ENCODE peak calls at places on chromosomes 16 and 17, in five cellular contexts. One of them, this sample, is unnamed.
A peak's percentile ranks its signal among the peaks of the same experiment; 100 is the strongest.

GRCh38 chr17:68457168-68457538 is at the start of gene WIPI1:
- DNase-seq in SW480: no peak
- DNase-seq in coronary artery: peak; percentile 86
- DNase-seq in Right ventricle myocardium superior: no peak
- DNase-seq in astrocyte of the hippocampus: no peak
- DNase-seq in this sample: no peak

GRCh38 chr17:17847102-17847501 is 10.3 kb upstream of the SREBF1 start:
- DNase-seq in SW480: no peak
- DNase-seq in coronary artery: no peak
- DNase-seq in Right ventricle myocardium superior: no peak
- DNase-seq in astrocyte of the hippocampus: no peak
- DNase-seq in this sample: no peak

GRCh38 chr17:32920293-32920692 is 7.7 kb upstream of the TMEM98 start:
- DNase-seq in SW480: no peak
- DNase-seq in coronary artery: no peak
- DNase-seq in Right ventricle myocardium superior: no peak
- DNase-seq in astrocyte of the hippocampus: no peak
- DNase-seq in this sample: no peak

GRCh38 chr16:29804020-29804419 is 2.3 kb upstream of the MAZ start:
- DNase-seq in SW480: no peak
- DNase-seq in coronary artery: no peak
- DNase-seq in Right ventricle myocardium superior: no peak
- DNase-seq in astrocyte of the hippocampus: no peak
- DNase-seq in this sample: no peak

GRCh38 chr17:65677932-65678331 is 116.5 kb upstream of the AXIN2 start:
- DNase-seq in SW480: peak; percentile 58
- DNase-seq in coronary artery: no peak
- DNase-seq in Right ventricle myocardium superior: no peak
- DNase-seq in astrocyte of the hippocampus: no peak
- DNase-seq in this sample: no peak

GRCh38 chr16:19167710-19168172 is 299 bp upstream of the SYT17 start:
- DNase-seq in SW480: peak; percentile 79
- DNase-seq in coronary artery: no peak
- DNase-seq in Right ventricle myocardium superior: peak; percentile 78
- DNase-seq in astrocyte of the hippocampus: peak; percentile 93
- DNase-seq in this sample: peak; percentile 93

GRCh38 chr16:67917140-67917851 is 14.4 kb downstream of the CTRL start:
- DNase-seq in SW480: no peak
- DNase-seq in coronary artery: no peak
- DNase-seq in Right ventricle myocardium superior: peak; percentile 72
- DNase-seq in astrocyte of the hippocampus: peak; percentile 60
- DNase-seq in this sample: no peak

GRCh38 chr16:610513-611381 is 20.0 kb upstream of the WFIKKN1 start:
- DNase-seq in SW480: no peak
- DNase-seq in coronary artery: no peak
- DNase-seq in Right ventricle myocardium superior: no peak
- DNase-seq in astrocyte of the hippocampus: peak; percentile 49
- DNase-seq in this sample: peak; percentile 51

GRCh38 chr17:60656499-60656898 is 21.2 kb upstream of the BCAS3 start:
- DNase-seq in SW480: no peak
- DNase-seq in coronary artery: no peak
- DNase-seq in Right ventricle myocardium superior: no peak
- DNase-seq in astrocyte of the hippocampus: no peak
- DNase-seq in this sample: no peak

GRCh38 chr17:18328643-18329204 is 13.6 kb downstream of the SMCR8 start:
- DNase-seq in SW480: no peak
- DNase-seq in coronary artery: no peak
- DNase-seq in Right ventricle myocardium superior: no peak
- DNase-seq in astrocyte of the hippocampus: no peak
- DNase-seq in this sample: no peak

GRCh38 chr17:19833914-19834313 is 33.8 kb downstream of the ULK2 start:
- DNase-seq in SW480: no peak
- DNase-seq in coronary artery: no peak
- DNase-seq in Right ventricle myocardium superior: no peak
- DNase-seq in astrocyte of the hippocampus: no peak
- DNase-seq in this sample: no peak

This sample was measured in Calu3.